ENCODE peak calls at places on chromosomes 1 and 21, in four cellular contexts. I is GM12878, T is K562, H is HepG2. X is an unnamed sample.

GRCh38 chr1:171107257-171107940 is 16.7 kb downstream of the FMO3 start:
- DNase-seq in I (no peak), T (no peak), H (no peak), X (no peak)

GRCh38 chr21:43667191-43667904 is 8.0 kb downstream of the RRP1B start:
- DNase-seq in I (no peak), T (no peak), H (no peak), X (no peak)

GRCh38 chr1:86704972-86705632 is 726 bp downstream of the SH3GLB1 start:
- DNase-seq in I (no peak), T (peak), H (peak), X (peak)

GRCh38 chr1:82225407-82226197 is 424.9 kb downstream of the ADGRL2 start:
- DNase-seq in I (peak), T (no peak), H (no peak), X (no peak)

GRCh38 chr1:4657920-4658585 is 3.6 kb downstream of the AJAP1 start:
- DNase-seq in I (no peak), T (no peak), H (no peak), X (no peak)

GRCh38 chr1:8666394-8667167 is 150.9 kb downstream of the RERE start:
- DNase-seq in I (no peak), T (no peak), H (no peak), X (no peak)

GRCh38 chr1:206590025-206590834 is 22.0 kb downstream of the EIF2D start:
- DNase-seq in I (no peak), T (peak), H (no peak), X (no peak)

GRCh38 chr21:14762734-14763694 is 216.9 kb upstream of the SAMSN1 start:
- DNase-seq in I (peak), T (peak), H (no peak), X (no peak)

GRCh38 chr1:165696625-165697100 is 1.7 kb downstream of the ALDH9A1 start:
- DNase-seq in I (no peak), T (no peak), H (no peak), X (no peak)

GRCh38 chr1:228316589-228317387 is 89.8 kb downstream of the TRIM11 start:
- DNase-seq in I (no peak), T (peak), H (no peak), X (no peak)
- TF ChIP-seq TARDBP in I (no peak), T (no peak), H (no peak), X (no peak)

GRCh38 chr1:93822710-93823425 is 56.1 kb downstream of the DNTTIP2 start:
- DNase-seq in I (no peak), T (no peak), H (no peak), X (no peak)
- TF ChIP-seq BHLHE40 in I (no peak), T (no peak), H (no peak), X (no peak)

GRCh38 chr1:234108921-234109320 is 204.4 kb downstream of the SLC35F3 start:
- DNase-seq in I (no peak), T (no peak), H (no peak), X (no peak)

GRCh38 chr1:234114648-234115307 is 210.3 kb downstream of the SLC35F3 start:
- DNase-seq in I (peak), T (peak), H (peak), X (peak)

GRCh38 chr1:234109840-234110239 is 205.4 kb downstream of the SLC35F3 start:
- DNase-seq in I (no peak), T (no peak), H (no peak), X (no peak)

GRCh38 chr1:234107416-234108021 is 203.0 kb downstream of the SLC35F3 start:
- DNase-seq in I (no peak), T (no peak), H (no peak), X (no peak)

GRCh38 chr1:234111458-234112142 is 207.1 kb downstream of the SLC35F3 start:
- DNase-seq in I (no peak), T (peak), H (peak), X (peak)
- TF ChIP-seq TARDBP in I (no peak), T (no peak), H (no peak), X (no peak)

GRCh38 chr1:33235521-33235920 is 20.8 kb upstream of the ZNF362 start:
- DNase-seq in I (no peak), T (no peak), H (no peak), X (no peak)
- TF ChIP-seq BHLHE40 in I (no peak), T (no peak), H (no peak), X (no peak)

GRCh38 chr1:177170756-177171535 is at the start of gene BRINP2:
- DNase-seq in I (no peak), T (no peak), H (no peak), X (peak)
- TF ChIP-seq TARDBP in I (no peak), T (no peak), H (no peak), X (no peak)

DNA sequence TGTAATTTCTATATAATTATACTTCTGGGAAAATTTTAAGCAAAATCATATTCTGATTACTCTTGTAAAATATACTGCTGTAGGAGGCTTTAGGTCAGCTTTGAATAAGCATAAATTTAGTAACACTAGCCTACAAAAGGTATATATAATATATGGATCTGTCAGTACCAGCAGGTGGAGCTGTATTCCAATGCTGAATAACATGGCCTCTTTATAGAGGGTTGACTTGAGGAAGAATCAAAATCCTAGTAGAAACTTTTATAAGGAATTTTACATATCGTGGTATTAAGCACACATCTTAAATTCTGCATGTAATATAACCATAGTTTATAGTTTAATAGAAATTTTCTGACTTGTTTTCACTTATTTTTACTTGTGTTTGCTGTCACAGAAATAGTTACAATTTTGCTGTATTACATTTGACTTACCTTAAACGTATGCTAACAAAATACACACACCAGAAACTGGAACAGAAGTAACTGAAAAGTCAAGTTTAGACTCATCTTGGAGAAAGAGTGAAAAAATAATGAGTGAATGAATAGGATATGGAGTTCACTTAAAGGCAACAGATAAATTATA is 79.3 kb downstream of the HMCN1 start:
- DNase-seq in I (no peak), T (peak), H (peak), X (peak)
- TF ChIP-seq BHLHE40 in I (no peak), T (no peak), H (no peak), X (no peak)

GRCh38 chr1:17539526-17540254 is at the start of gene ARHGEF10L:
- DNase-seq in I (no peak), T (peak), H (no peak), X (peak)
- TF ChIP-seq TARDBP in I (no peak), T (no peak), H (no peak), X (no peak)

DNA sequence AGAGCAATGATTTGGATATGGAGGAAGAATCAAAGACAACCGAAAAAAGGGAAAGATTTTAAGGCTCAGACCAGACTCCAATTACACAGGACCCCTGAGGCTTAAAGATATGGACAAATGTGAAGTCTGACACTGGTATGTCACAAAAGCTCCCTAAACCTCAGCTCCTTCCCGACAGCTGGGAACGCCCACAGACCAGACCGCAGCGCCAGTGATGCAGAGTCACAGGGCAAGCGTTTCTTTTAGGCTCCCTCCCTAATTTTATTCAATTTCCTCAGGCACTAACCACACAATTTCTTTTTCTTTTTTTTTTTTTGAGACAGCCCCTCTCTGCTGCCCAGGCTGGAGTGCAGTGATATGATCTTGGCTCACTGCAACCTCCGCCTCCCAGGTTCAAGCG is 40.2 kb downstream of the NID1 start:
- DNase-seq in I (no peak), T (no peak), H (no peak), X (no peak)
- TF ChIP-seq BHLHE40 in I (no peak), T (no peak), H (no peak), X (no peak)